ENCODE peak calls at places on chromosomes 13 and 19, in ten cellular contexts. K is tibial nerve; R is psoas muscle; H is CD8-positive, alpha-beta T cell; E is foreskin fibroblast; T is epithelial cell of proximal tubule; D is retinal pigment epithelial cell; P is SK-N-SH; A is tibial artery; B is fibroblast of lung. O is an unnamed sample.

GRCh38 chr13:111969551-111970135 is 97.3 kb upstream of the SOX1 start:
- DNase-seq in P (no peak), D (no peak), H (no peak), T (no peak), R (no peak), E (no peak), B (no peak), A (no peak), K (no peak), O (no peak)

GRCh38 chr19:3459322-3459881 is 20.9 kb downstream of the SMIM24 start:
- DNase-seq in P (peak), D (peak), H (no peak), A (peak), K (peak), R (peak), T (no peak), E (peak), B (peak), O (peak)

GRCh38 chr13:45718063-45718462 is 15.9 kb downstream of the CBY2 start:
- DNase-seq in E (peak), A (no peak), K (no peak), H (no peak), D (no peak), R (no peak), B (peak), P (peak), T (no peak), O (no peak)

GRCh38 chr19:8456064-8456463 is 11.3 kb downstream of the HNRNPM start:
- DNase-seq in R (peak), A (no peak), H (no peak), P (no peak), B (no peak), D (no peak), K (no peak), T (no peak), E (peak), O (no peak)

GRCh38 chr13:23674795-23675640 is 104.8 kb downstream of the TNFRSF19 start:
- DNase-seq in E (peak), T (no peak), A (no peak), D (no peak), K (no peak), R (no peak), P (no peak), B (peak), H (no peak), O (peak)

GRCh38 chr19:4369109-4369887 is 25.9 kb downstream of the MPND start:
- DNase-seq in E (no peak), A (no peak), B (no peak), R (peak), P (no peak), K (peak), H (peak), T (no peak), D (no peak), O (no peak)

GRCh38 chr13:75299206-75299605 is 182.8 kb downstream of the TBC1D4 start:
- DNase-seq in B (no peak), T (no peak), R (no peak), D (no peak), P (no peak), H (no peak), E (no peak), K (no peak), A (no peak), O (no peak)

GRCh38 chr13:75689686-75690085 is 53.6 kb downstream of the LMO7 start:
- DNase-seq in B (no peak), D (no peak), T (no peak), A (no peak), H (no peak), E (no peak), R (no peak), K (no peak), P (no peak), O (no peak)

DNA sequence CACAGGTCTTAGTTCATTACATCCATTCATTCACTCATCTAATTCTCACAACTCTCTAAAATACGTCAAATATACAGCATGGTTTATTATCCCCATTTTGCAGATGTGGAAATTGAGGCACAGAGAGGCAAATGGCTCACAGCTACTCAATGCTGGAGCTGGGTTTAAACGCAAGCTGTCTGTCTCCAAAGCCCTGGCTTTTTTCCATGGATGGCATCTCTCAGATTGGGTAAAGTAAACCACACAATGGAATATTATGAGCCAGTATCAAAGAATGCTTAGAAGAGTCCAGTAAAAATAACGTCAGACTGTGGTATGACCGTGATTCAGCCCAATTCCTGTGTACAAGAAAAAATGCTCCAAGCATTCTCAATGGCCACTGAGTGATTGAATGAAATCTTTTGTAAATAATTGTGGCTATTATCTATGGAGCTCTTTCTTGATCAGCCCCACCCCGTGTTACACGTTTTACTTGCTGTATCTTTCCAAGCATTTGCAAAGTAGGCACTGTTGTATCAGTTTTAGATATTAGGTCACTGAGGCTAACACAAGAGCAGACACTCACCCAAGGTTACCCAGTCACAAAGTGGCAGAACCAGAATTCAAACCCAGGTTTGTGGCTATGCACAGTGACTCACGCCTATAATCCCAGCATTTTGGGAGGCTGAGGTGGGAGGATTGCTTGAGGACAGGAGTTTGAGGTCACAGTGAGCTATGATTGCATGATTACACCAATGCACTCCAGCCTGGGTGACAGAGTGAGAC is 5.5 kb upstream of the ACP7 start:
- DNase-seq in R (no peak), A (no peak), H (no peak), K (no peak), E (peak), B (peak), P (no peak), T (peak), D (peak), O (peak)
- H3K4me3 ChIP-seq in R (no peak), A (no peak), H (no peak), K (no peak), E (no peak), B (no peak), P (no peak), T (no peak), D (no peak), O (no peak)

GRCh38 chr13:30576528-30576927 is 41.2 kb upstream of the USPL1 start:
- DNase-seq in R (no peak), K (peak), T (no peak), E (peak), A (no peak), P (no peak), H (no peak), D (no peak), B (peak), O (no peak)

GRCh38 chr13:30569901-30570576 is 47.7 kb upstream of the USPL1 start:
- DNase-seq in R (no peak), P (no peak), K (peak), D (peak), B (peak), H (no peak), A (peak), E (peak), T (peak), O (peak)

GRCh38 chr13:30567072-30567471 is 50.6 kb upstream of the USPL1 start:
- DNase-seq in D (no peak), E (no peak), P (no peak), H (no peak), K (no peak), R (no peak), B (no peak), T (no peak), A (no peak), O (no peak)

GRCh38 chr13:30577381-30577780 is 40.3 kb upstream of the USPL1 start:
- DNase-seq in B (peak), H (no peak), P (no peak), R (no peak), K (no peak), E (peak), T (peak), A (no peak), D (peak), O (peak)

GRCh38 chr13:30572859-30573275 is 44.9 kb upstream of the USPL1 start:
- DNase-seq in A (no peak), E (peak), R (no peak), B (peak), T (no peak), D (no peak), H (no peak), K (no peak), P (peak), O (no peak)
- TF ChIP-seq CTCF in A (peak), E (peak), R (peak), B (peak), T (peak), D (peak), H (peak), K (peak), P (peak), O (peak)

DNA sequence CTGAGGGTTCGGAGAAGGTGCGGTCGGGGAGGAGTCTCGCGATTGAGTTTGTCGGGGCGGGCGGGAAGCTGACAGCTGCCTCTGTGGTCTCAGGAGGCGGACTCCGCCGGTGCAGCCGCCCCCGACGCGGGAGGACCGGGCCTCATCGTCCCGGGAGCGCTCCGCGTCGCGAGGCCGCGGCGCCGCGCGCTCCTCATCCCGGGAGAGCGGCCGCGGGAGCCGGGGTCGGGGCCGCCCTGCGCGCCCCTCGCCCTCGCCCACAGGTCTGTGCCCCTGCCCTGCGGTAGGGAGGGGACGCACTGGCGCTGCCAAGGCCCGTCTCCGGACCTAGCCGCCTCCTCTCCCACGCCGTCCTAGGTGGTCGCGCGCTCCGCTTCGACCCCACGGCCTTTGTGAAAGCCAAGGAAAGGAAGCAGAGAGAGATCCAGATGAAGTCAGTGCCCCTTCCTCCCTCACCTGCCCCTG is 6.9 kb downstream of the PGLYRP1 start:
- DNase-seq in D (no peak), T (no peak), R (no peak), K (no peak), A (no peak), E (peak), B (no peak), H (peak), P (peak), O (no peak)
- H3K4me3 ChIP-seq in D (peak), T (peak), R (peak), K (peak), A (peak), E (peak), B (peak), H (peak), P (peak), O (peak)

GRCh38 chr13:40787062-40787461 is 2.3 kb upstream of the SLC25A15 start:
- DNase-seq in E (peak), D (no peak), R (no peak), T (no peak), K (no peak), A (no peak), P (no peak), H (no peak), B (peak), O (no peak)

GRCh38 chr13:40792284-40793051 is 3.1 kb downstream of the SLC25A15 start:
- DNase-seq in D (no peak), E (no peak), B (no peak), K (no peak), R (no peak), T (no peak), H (no peak), P (no peak), A (no peak), O (no peak)

GRCh38 chr13:40786568-40786996 is 2.8 kb upstream of the SLC25A15 start:
- DNase-seq in A (no peak), R (no peak), H (no peak), D (no peak), T (no peak), P (no peak), B (peak), E (peak), K (no peak), O (no peak)

GRCh38 chr13:40790232-40790631 is 821 bp downstream of the SLC25A15 start:
- DNase-seq in B (no peak), A (no peak), E (no peak), D (no peak), P (peak), T (no peak), R (no peak), H (no peak), K (no peak), O (no peak)

GRCh38 chr13:40789275-40790231 is at the start of gene SLC25A15:
- DNase-seq in A (peak), P (peak), K (no peak), D (peak), H (peak), T (no peak), E (peak), R (peak), B (peak), O (no peak)
- TF ChIP-seq CTCF in A (no peak), P (no peak), K (peak), D (no peak), H (no peak), T (no peak), E (no peak), R (peak), B (no peak), O (no peak)

DNA sequence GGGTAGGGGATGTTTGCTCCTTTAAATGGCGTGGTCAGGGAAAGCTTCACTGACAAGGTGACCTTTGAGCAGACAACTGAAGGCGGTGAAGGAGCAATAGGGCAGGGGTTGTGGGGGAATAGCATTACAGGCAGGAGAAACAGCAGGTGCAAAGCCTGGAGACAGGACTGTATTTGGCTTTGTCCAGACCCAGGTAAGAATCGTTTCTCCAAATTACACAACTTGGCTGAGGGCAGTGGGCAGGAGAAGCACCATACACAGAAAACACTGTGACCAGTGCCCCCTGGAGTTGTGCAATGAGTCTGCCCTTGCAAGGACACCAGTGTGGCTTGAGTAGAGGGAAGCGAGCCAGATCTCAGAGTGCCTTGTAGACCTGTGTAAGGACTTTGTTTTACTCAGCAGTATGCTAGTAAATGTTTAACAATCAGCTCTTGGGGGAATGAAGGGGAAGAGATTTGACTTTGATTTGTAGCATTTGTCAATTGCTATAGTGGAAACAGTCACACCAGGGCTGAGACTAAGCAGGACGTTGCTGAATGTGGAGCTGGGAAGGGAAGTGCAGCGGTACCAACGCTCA is 360.0 kb downstream of the DCT start:
- DNase-seq in T (peak), H (no peak), E (no peak), D (no peak), A (no peak), P (no peak), K (no peak), B (no peak), R (no peak), O (no peak)
- H3K4me3 ChIP-seq in T (no peak), H (no peak), E (no peak), D (no peak), A (no peak), P (no peak), K (no peak), B (no peak), R (no peak), O (no peak)

DNA sequence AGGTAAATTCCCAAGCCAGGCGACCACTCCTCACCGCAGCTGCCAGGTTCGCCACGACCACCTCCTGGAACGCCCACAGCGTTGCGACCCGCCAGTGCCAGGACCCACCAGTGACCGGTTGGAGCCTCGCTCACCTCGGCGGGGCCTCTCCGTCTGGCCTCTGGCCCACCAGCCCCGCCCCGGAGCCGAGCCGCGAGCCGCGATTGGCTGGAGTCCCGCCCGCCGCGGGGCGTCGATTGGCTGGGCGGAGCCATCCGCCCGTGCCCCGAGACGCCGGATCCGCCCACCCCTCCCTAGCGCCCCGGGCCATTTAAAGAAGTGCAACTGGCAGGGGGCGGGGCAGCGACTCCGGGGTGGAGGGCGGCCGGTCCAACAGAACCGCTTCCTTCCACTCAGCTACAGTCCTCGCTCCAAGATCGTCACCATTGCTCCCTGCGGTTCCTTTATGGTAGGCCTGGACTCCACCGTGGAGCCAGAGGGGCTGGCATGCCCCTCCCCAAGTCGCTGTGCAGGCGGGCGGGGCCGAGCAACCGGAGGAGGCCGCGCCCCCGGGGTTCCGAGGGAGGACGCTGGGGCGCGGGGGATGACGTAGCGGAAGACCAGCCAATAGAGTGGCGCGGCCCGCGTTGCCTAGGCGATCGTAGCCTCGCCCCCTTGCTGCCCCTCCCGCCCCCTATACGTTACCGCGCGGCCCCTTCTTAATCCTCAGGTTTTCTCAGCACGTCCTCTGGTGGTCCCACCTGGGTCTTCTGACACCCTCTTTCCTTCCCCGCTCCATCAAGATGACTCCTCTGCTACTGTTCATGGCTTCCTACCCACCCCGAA is at the start of gene SERTAD3:
- DNase-seq in H (peak), B (peak), A (peak), P (peak), E (peak), T (no peak), R (peak), D (peak), K (peak), O (peak)
- TF ChIP-seq CTCF in H (no peak), B (no peak), A (peak), P (peak), E (no peak), T (no peak), R (no peak), D (peak), K (peak), O (no peak)

DNA sequence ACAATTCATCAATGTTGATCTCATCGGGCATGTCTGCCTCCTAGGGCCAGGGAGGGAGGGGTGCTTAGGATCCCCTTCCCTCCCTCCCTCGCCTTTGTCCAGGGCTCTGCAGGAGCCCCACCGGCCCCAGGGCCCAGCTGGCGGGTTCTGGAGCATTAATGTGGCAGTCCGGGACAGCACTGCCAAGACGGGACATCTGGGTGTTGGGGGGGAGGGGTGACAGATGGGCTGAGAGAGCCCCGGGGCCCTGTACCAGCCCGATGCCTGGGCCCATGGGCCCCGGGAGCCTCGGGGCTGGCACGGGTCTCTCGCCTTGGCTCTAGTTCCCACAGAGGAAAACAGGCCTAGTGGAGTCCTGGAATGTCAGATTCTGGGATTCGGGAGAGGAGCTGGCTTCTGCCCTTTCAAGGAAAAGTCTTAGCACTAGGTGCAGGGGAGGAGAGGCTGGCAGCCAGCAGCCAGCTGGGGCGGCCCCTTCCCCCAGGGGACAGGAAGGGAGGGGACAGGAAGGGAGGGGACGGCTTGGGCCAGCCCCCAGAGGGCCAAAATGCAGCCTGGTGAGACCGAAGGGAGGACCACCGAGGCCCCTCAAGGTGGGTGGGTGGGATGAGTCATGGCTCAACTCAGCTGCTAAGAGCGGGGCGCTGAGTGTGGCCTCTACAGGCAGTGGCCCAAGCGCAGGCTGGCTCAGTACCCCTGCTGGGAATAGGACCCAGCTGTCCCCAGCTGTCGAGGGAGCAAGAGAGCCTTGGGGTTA is 3.1 kb downstream of the PPP1R14A start:
- DNase-seq in B (peak), H (no peak), D (no peak), P (peak), A (peak), T (no peak), E (no peak), R (peak), K (no peak), O (no peak)
- H3K4me3 ChIP-seq in B (no peak), H (no peak), D (no peak), P (no peak), A (peak), T (no peak), E (no peak), R (peak), K (peak), O (no peak)

O was measured in AG09309.